ENCODE peak calls at places on chromosomes 4 and X, in four cellular contexts. D is testis, T is cardiac muscle cell, J is A549. M is an unnamed sample. For H3K4me1, the result is how much of the 10 kb centered on the place peaks cover.

GRCh38 chr4:136329042-136329662 is 1203.1 kb downstream of the PCDH18 start:
- DNase-seq in J (peak), D (no peak), T (no peak), M (no peak)

GRCh38 chr4:70583952-70584834 is 7.9 kb upstream of the AMBN start:
- DNase-seq in D (no peak), J (peak), T (no peak), M (peak)

GRCh38 chr4:113457886-113458285 is 303.7 kb downstream of the CAMK2D start:
- DNase-seq in D (no peak), T (no peak), J (no peak), M (no peak)

GRCh38 chrX:126557151-126557550 is 4.5 kb upstream of the DCAF12L1 start:
- DNase-seq in J (no peak), D (no peak), T (no peak), M (no peak)

GRCh38 chr4:77617203-77617602 is 11.6 kb downstream of the CXCL13 start:
- DNase-seq in J (peak), D (no peak), T (peak), M (no peak)

GRCh38 chr4:64539234-64539849 is 130.1 kb upstream of the TECRL start:
- DNase-seq in J (peak), D (peak), T (peak), M (peak)

GRCh38 chr4:26839534-26839951 is 21.1 kb upstream of the STIM2 start:
- DNase-seq in D (no peak), T (peak), J (no peak), M (no peak)

GRCh38 chr4:3286335-3287175 is 6.3 kb upstream of the RGS12 start:
- DNase-seq in D (peak), J (no peak), T (no peak), M (no peak)

GRCh38 chrX:24124227-24124799 is 25.2 kb upstream of the ZFX start:
- DNase-seq in D (no peak), J (no peak), T (no peak), M (no peak)

GRCh38 chrX:19168609-19169008 is 46.3 kb upstream of the ADGRG2 start:
- DNase-seq in T (no peak), D (no peak), J (no peak), M (no peak)

GRCh38 chr4:26174033-26174432 is 146.8 kb upstream of the RBPJ start:
- DNase-seq in J (no peak), D (no peak), T (peak), M (no peak)

GRCh38 chr4:139540161-139540560 is 15.9 kb downstream of the SETD7 start:
- DNase-seq in D (no peak), J (no peak), T (peak), M (no peak)

GRCh38 chr4:138251904-138252303 is 9.8 kb upstream of the SLC7A11 start:
- DNase-seq in J (no peak), T (no peak), D (no peak), M (no peak)

GRCh38 chr4:30842142-30842541 is 122.0 kb downstream of the PCDH7 start:
- DNase-seq in D (no peak), T (no peak), J (no peak), M (no peak)
- H3K4me1 ChIP-seq in D (under half), T (half or more), J (under half), M (under half)

GRCh38 chr4:156948133-156948532 is 23.5 kb downstream of the PDGFC start:
- DNase-seq in D (no peak), T (peak), J (no peak), M (no peak)

GRCh38 chr4:156948738-156949137 is 22.9 kb downstream of the PDGFC start:
- DNase-seq in J (no peak), T (no peak), D (no peak), M (no peak)

GRCh38 chr4:156945532-156945931 is 26.1 kb downstream of the PDGFC start:
- DNase-seq in J (no peak), D (no peak), T (no peak), M (no peak)

GRCh38 chr4:156949373-156949814 is 22.2 kb downstream of the PDGFC start:
- DNase-seq in T (peak), J (peak), D (no peak), M (no peak)

DNA sequence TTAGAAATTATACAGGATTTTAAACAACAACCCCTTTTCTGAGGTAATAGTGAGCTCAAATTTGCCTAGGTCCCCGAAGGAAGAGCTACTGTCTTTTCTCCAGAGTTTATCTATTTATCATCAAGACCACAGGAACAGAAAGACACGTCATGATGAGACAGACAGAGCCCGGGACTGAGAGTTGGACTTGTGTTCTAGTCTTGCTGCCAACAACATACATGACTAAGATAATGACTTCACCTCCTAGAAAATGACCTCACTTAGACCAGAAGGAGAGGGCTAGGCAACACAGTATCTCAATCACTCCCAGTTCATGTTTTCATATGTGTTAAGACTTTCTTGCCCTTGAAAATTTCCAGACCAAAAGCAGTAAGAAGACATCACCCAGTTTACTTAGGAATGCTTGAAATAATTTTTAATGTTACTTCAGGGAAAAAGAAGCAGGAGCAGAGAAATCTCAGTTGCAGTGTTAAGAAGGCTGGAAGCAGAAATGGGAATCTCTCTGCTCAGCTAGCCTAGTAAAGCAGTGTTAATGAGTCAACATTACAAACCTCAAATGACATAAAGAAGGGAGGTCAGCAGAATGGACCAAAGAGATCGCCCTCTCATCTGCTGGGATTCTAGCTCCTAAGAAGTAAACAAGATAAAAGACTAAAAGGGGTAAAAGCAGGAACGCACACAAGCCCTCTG is 24.9 kb downstream of the PDGFC start:
- DNase-seq in D (no peak), T (peak), J (peak), M (no peak)
- H3K27ac ChIP-seq in D (peak), T (no peak), J (peak), M (peak)

GRCh38 chr4:180538384-180539052 is 1704.7 kb upstream of the TENM3 start:
- DNase-seq in D (no peak), T (no peak), J (no peak), M (no peak)
- H3K4me1 ChIP-seq in D (under half), T (under half), J (under half), M (under half)

DNA sequence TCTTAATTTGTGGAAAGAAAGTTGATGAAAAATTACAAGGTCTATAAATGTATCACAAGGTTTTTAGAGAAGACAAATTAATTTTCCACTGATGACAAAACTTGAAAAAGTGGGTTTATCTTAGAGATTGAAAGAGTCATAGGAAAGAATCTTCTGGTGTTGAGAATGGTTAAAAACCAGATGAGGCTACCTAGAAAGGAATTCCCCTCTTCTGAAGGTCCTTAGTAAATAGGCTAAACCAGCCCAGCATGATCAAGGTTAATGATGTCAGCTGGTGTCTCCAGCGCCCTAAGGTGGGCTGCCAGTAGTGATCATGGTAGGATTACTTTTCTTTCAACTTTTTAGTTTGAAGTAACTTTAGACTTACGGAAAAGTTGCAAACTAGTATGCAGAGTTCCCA is 71.8 kb upstream of the PGRMC2 start:
- DNase-seq in D (no peak), J (no peak), T (no peak), M (no peak)
- H3K27ac ChIP-seq in D (no peak), J (peak), T (peak), M (no peak)